ENCODE peak calls at places on chromosome 9, in six cellular contexts. T is NCI-H2107; O is Caki2; J is activated T-cell treated with anti-CD3 and anti-CD28 coated beads, Interleukin-2, amount 50 U/mL, for 72 hours; I is activated CD8-positive, alpha-beta memory T cell treated with anti-CD3 and anti-CD28 coated beads for 4 hours; D is ACHN. L is an unnamed sample.

GRCh38 chr9:94800424-94801117 is 74.1 kb downstream of the AOPEP start:
- DNase-seq in T (no peak), O (no peak), J (no peak), I (no peak), D (no peak), L (no peak)

GRCh38 chr9:130905125-130905901 is 8.7 kb upstream of the QRFP start:
- DNase-seq in T (no peak), O (no peak), J (no peak), I (no peak), D (no peak), L (no peak)

GRCh38 chr9:129027685-129028191 is 393 bp downstream of the SH3GLB2 start:
- DNase-seq in T (no peak), O (peak), J (peak), I (no peak), D (peak), L (no peak)

GRCh38 chr9:83940590-83941303 is 19.5 kb upstream of the KIF27 start:
- DNase-seq in T (no peak), O (no peak), J (no peak), I (no peak), D (no peak), L (no peak)

GRCh38 chr9:132008184-132008781 is 71.4 kb downstream of the MED27 start:
- DNase-seq in T (no peak), O (peak), J (no peak), I (no peak), D (peak), L (peak)

GRCh38 chr9:77846957-77847574 is 184.5 kb downstream of the GNAQ start:
- DNase-seq in T (no peak), O (no peak), J (no peak), I (no peak), D (no peak), L (no peak)

GRCh38 chr9:121714075-121714705 is 62.8 kb downstream of the DAB2IP start:
- DNase-seq in T (no peak), O (no peak), J (no peak), I (no peak), D (no peak), L (no peak)

GRCh38 chr9:126248680-126249079 is 77.9 kb upstream of the MVB12B start:
- DNase-seq in T (no peak), O (peak), J (no peak), I (no peak), D (peak), L (peak)

L was measured in kidney epithelial cell.